ENCODE peak calls at places on chromosomes 1 and 21, in ten cellular contexts. O, D, G, S, I, X, U, N, B and W are unnamed samples.

GRCh38 chr1:225378880-225379279 is 49.0 kb downstream of the LBR start:
- DNase-seq in O (peak; percentile 26), D (no peak), G (peak; percentile 4), S (no peak), I (no peak), X (no peak), U (peak; percentile 47), N (no peak), B (no peak), W (peak; percentile 21)

GRCh38 chr1:101284622-101285218 is 47.9 kb downstream of the S1PR1 start:
- DNase-seq in O (no peak), D (no peak), G (no peak), S (no peak), I (no peak), X (no peak), U (no peak), N (no peak), B (no peak), W (no peak)

GRCh38 chr1:36884029-36884701 is 150.2 kb downstream of the GRIK3 start:
- DNase-seq in O (no peak), D (no peak), G (no peak), S (no peak), I (no peak), X (no peak), U (no peak), N (no peak), B (no peak), W (no peak)

GRCh38 chr1:67803380-67804279 is 29.6 kb downstream of the GNG12 start:
- DNase-seq in O (no peak), D (no peak), G (no peak), S (peak; percentile 52), I (no peak), X (no peak), U (no peak), N (no peak), B (peak; percentile 42), W (no peak)

GRCh38 chr1:85085417-85085816 is 37.1 kb upstream of the MCOLN3 start:
- DNase-seq in O (no peak), D (no peak), G (no peak), S (no peak), I (no peak), X (no peak), U (no peak), N (no peak), B (no peak), W (no peak)

GRCh38 chr21:40841524-40842196 is 5.3 kb downstream of the DSCAM start:
- DNase-seq in O (peak; percentile 3), D (no peak), G (peak; percentile 44), S (peak; percentile 84), I (peak; percentile 64), X (no peak), U (peak; percentile 75), N (no peak), B (no peak), W (peak; percentile 24)

GRCh38 chr1:113021430-113022085 is 51.4 kb upstream of the LRIG2 start:
- DNase-seq in O (no peak), D (no peak), G (no peak), S (no peak), I (no peak), X (no peak), U (no peak), N (no peak), B (peak; percentile 18), W (peak; percentile 82)

GRCh38 chr1:32743380-32744062 is 41.0 kb upstream of the SYNC start:
- DNase-seq in O (peak; percentile 40), D (no peak), G (no peak), S (no peak), I (no peak), X (no peak), U (peak; percentile 66), N (no peak), B (no peak), W (no peak)

GRCh38 chr1:38152351-38153082 is 105.9 kb upstream of the POU3F1 start:
- DNase-seq in O (peak; percentile 15), D (peak; percentile 49), G (no peak), S (peak; percentile 82), I (no peak), X (no peak), U (peak; percentile 25), N (no peak), B (no peak), W (peak; percentile 70)